ENCODE peak calls at places on chromosomes 1 and 21, in six cellular contexts. C is GM23338; Y is AG10803; M is hippocampal formation; N is CD4-positive, alpha-beta memory T cell; O is activated CD8-positive, alpha-beta memory T cell treated with anti-CD3 and anti-CD28 coated beads, Interleukin-2, amount 50 U/mL, for 4 hours. G is an unnamed sample.

GRCh38 chr1:87325982-87326738 is 2.5 kb upstream of the LMO4 start:
- DNase-seq in C (peak; percentile 71), Y (peak; percentile 37), M (no peak), N (peak; percentile 56), O (peak; percentile 47), G (peak; percentile 17)

GRCh38 chr1:154489863-154490262 is 12.2 kb upstream of the TDRD10 start:
- DNase-seq in C (no peak), Y (no peak), M (no peak), N (no peak), O (no peak), G (no peak)

GRCh38 chr1:150999051-150999674 is 7.5 kb downstream of the MINDY1 start:
- DNase-seq in C (no peak), Y (peak; percentile 40), M (no peak), N (no peak), O (no peak), G (peak; percentile 93)

GRCh38 chr1:181014431-181015257 is 8.0 kb downstream of the STX6 start:
- DNase-seq in C (no peak), Y (no peak), M (no peak), N (no peak), O (no peak), G (no peak)

GRCh38 chr1:231161711-231162299 is at the start of gene TRIM67:
- DNase-seq in C (peak; percentile 66), Y (no peak), M (no peak), N (no peak), O (no peak), G (no peak)

GRCh38 chr1:162165528-162165927 is 96.0 kb downstream of the NOS1AP start:
- DNase-seq in C (no peak), Y (no peak), M (no peak), N (no peak), O (no peak), G (no peak)

GRCh38 chr1:10216148-10216749 is 5.9 kb downstream of the KIF1B start:
- DNase-seq in C (no peak), Y (no peak), M (no peak), N (no peak), O (no peak), G (no peak)

GRCh38 chr21:16070207-16070651 is 340.4 kb downstream of the USP25 start:
- DNase-seq in C (no peak), Y (peak; percentile 59), M (peak; percentile 48), N (no peak), O (no peak), G (peak; percentile 75)